ENCODE peak calls at places on chromosomes 2 and 18, in four cellular contexts. M is DND-41, Q is mammary epithelial cell, S is fibroblast of mammary gland. I is an unnamed sample.

GRCh38 chr18:80176334-80177080 is 67.4 kb downstream of the ADNP2 start:
- DNase-seq in S (peak; percentile 48), M (no peak), Q (no peak), I (no peak)

GRCh38 chr2:238570926-238571325 is 144.2 kb downstream of the ASB1 start:
- DNase-seq in S (no peak), M (no peak), Q (no peak), I (no peak)

GRCh38 chr2:233100192-233100998 is 40.3 kb downstream of the INPP5D start:
- DNase-seq in S (no peak), Q (no peak), M (peak; percentile 84), I (peak; percentile 86)

GRCh38 chr2:148832626-148833025 is 42.4 kb upstream of the KIF5C start:
- DNase-seq in M (no peak), Q (no peak), S (no peak), I (no peak)

GRCh38 chr2:156147594-156148330 is 184.8 kb downstream of the NR4A2 start:
- DNase-seq in S (no peak), M (no peak), Q (peak; percentile 82), I (no peak)

GRCh38 chr2:86592547-86593230 is 29.4 kb upstream of the CHMP3 start:
- DNase-seq in Q (peak; percentile 6), S (peak; percentile 33), M (no peak), I (no peak)

GRCh38 chr2:231991664-231992063 is 30.2 kb downstream of the DIS3L2 start:
- DNase-seq in M (no peak), Q (no peak), S (peak; percentile 6), I (no peak)

GRCh38 chr18:44961288-44961687 is 280.6 kb downstream of the SETBP1 start:
- DNase-seq in M (no peak), S (no peak), Q (no peak), I (no peak)

GRCh38 chr2:167196461-167197252 is 308.4 kb downstream of the XIRP2 start:
- DNase-seq in Q (peak; percentile 7), S (peak; percentile 64), M (peak; percentile 10), I (peak; percentile 44)

GRCh38 chr18:51559902-51560287 is 362.4 kb upstream of the MEX3C start:
- DNase-seq in M (no peak), Q (peak; percentile 3), S (no peak), I (no peak)

DNA sequence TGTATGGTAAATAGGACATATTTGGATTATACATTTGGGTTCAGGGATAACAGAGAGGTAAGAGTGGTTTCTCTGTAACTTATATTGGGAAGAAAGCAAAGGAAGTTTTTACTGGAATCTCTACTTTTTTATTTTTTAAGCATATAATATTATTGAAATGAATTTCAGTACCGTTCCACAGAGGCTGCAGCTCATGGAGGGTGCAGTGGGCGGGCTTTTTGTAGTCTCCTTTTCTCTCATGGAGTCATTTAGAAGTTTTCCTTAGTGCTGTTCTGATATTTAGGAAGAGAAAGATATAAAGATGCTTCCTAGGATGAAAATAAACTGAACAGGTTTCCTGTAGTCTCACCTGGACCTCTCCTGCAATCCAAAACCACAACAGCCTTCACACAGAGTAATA is 1153.3 kb upstream of the TMEFF2 start:
- DNase-seq in Q (no peak), S (no peak), M (no peak), I (no peak)
- H3K4me3 ChIP-seq in Q (peak overlapping the region; percentile 44), S (no peak overlapping the region), M (peak overlapping the region; percentile 55), I (no peak overlapping the region)

GRCh38 chr2:191844706-191845105 is 2.2 kb downstream of the CAVIN2 start:
- DNase-seq in M (no peak), S (peak; percentile 49), Q (peak; percentile 60), I (no peak)
- H3K4me3 ChIP-seq in M (no peak overlapping the region), S (peak overlapping the region; percentile 37), Q (peak overlapping the region; percentile 60), I (no peak overlapping the region)

GRCh38 chr2:18213986-18214385 is 335.5 kb downstream of the KCNS3 start:
- DNase-seq in M (no peak), Q (no peak), S (no peak), I (no peak)

GRCh38 chr2:18214936-18215335 is 336.5 kb downstream of the KCNS3 start:
- DNase-seq in M (no peak), S (peak; percentile 1), Q (peak; percentile 52), I (no peak)

GRCh38 chr2:18219676-18220075 is 340.8 kb downstream of the RDH14 start:
- DNase-seq in M (no peak), Q (no peak), S (peak; percentile 5), I (no peak)

DNA sequence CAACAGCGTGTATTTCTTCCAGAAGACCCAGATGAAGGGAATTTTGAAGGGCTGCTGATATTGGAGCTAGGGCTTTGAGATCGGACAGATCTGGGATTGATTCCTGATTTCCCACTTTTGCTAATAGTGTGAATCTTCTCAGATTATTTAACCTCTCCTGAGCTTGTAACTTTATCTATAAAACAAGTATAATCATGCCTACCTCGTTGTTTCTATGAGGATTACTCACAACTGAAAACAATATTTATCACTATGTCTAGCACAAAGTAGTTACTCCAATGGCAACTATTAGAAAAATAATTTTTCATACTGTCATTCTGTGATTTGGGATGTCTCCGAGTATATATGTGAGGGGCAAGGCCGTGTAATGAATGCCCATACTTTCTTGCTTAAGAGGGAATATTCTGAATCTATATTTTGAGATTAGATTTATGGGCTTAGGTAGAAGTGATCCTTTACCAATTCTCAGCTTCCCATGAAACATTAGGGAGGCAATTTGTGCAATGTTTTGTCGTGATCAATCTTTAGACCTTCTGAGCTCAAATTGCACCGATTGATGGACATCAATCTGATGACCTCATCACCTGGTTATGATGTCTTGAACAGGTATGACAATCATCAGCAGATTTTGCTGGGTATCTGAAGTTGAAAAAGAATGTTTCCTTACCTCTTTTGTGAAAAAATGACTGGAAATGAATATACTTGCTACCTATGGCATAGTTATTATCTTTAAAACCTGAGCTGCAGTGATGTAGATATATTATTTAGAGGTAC is 339.9 kb downstream of the KCNS3 start:
- DNase-seq in S (no peak), M (no peak), Q (peak; percentile 44), I (no peak)
- H3K4me3 ChIP-seq in S (no peak overlapping the region), M (no peak overlapping the region), Q (no peak overlapping the region), I (no peak overlapping the region)

GRCh38 chr2:95386031-95386430 is 16.5 kb upstream of the FAHD2A start:
- DNase-seq in M (no peak), Q (no peak), S (no peak), I (no peak)

GRCh38 chr2:95388878-95389255 is 13.6 kb upstream of the FAHD2A start:
- DNase-seq in M (no peak), Q (no peak), S (no peak), I (no peak)

GRCh38 chr2:95387358-95387757 is 15.2 kb upstream of the FAHD2A start:
- DNase-seq in S (no peak), Q (no peak), M (no peak), I (no peak)

GRCh38 chr2:95389256-95390119 is 13.0 kb upstream of the FAHD2A start:
- DNase-seq in S (peak; percentile 68), Q (peak; percentile 38), M (peak; percentile 66), I (peak; percentile 33)

GRCh38 chr2:95388091-95388692 is 14.3 kb upstream of the FAHD2A start:
- DNase-seq in M (no peak), Q (no peak), S (no peak), I (no peak)
- H3K4me3 ChIP-seq in M (no peak overlapping the region), Q (no peak overlapping the region), S (no peak overlapping the region), I (no peak overlapping the region)

GRCh38 chr2:1742680-1743395 is 1.5 kb downstream of the PXDN start:
- DNase-seq in M (no peak), S (peak; percentile 92), Q (peak; percentile 90), I (no peak)
- H3K4me3 ChIP-seq in M (no peak overlapping the region), S (peak overlapping the region; percentile 64), Q (peak overlapping the region; percentile 72), I (no peak overlapping the region)

GRCh38 chr18:56541790-56542189 is 96.6 kb downstream of the TXNL1 start:
- DNase-seq in M (no peak), Q (no peak), S (no peak), I (peak; percentile 29)
- H3K4me3 ChIP-seq in M (no peak overlapping the region), Q (no peak overlapping the region), S (no peak overlapping the region), I (no peak overlapping the region)

DNA sequence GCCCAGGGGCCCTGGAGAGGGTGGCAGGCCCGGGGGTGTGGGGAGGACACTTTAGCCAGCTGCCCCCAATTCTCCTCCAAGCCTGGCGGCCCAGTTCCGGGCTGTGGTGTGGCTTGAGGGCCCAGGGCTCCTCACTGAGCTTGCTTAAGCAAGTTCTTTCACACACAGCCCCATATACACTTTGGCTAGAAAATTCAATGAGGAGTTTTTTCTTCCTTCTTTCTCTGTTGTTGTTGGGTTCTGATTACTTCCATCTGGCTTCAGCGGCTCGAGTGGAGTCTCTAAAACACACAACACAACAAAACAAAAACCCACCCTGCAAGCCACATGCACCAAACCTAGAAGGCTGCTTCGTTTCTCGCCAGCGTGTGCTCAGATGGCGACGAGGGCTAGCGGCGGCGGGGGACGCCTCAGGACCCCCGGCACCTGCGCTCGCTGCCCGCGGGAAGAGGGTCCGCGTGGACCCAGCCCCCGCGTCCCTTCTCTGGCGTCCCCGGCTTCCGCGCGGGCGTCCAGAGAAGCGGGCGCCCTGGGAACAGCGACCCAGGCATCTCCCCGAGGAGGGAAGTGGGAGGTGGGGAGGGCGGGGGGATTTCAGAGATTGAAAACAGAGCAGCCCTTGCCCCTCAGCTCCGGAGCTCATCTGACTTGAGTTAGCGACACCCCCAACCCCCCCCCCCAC is 597 bp upstream of the GLI2 start:
- DNase-seq in Q (no peak), M (no peak), S (no peak), I (no peak)
- H3K4me3 ChIP-seq in Q (no peak overlapping the region), M (no peak overlapping the region), S (peak overlapping the region; percentile 74), I (no peak overlapping the region)